ENCODE peak calls at places on chromosomes 7 and 10, in five cellular contexts. O, U, D, V and P are unnamed samples.
A peak's percentile ranks its signal among the peaks of the same experiment; 100 is the strongest.

GRCh38 chr10:436013-436697 is 253.3 kb downstream of the DIP2C start:
- DNase-seq in O (no peak), U (no peak), D (no peak), V (peak; percentile 54), P (no peak)

GRCh38 chr10:100886946-100887345 is 25.8 kb upstream of the SLF2 start:
- DNase-seq in O (no peak), U (no peak), D (peak; percentile 62), V (no peak), P (no peak)

GRCh38 chr10:61898435-61898778 is 3.1 kb upstream of the ARID5B start:
- DNase-seq in O (no peak), U (peak; percentile 47), D (no peak), V (no peak), P (no peak)

GRCh38 chr7:99729501-99730261 is 5.3 kb downstream of the CYP3A7 start:
- DNase-seq in O (no peak), U (no peak), D (no peak), V (no peak), P (no peak)

GRCh38 chr10:133439517-133440461 is 14.0 kb upstream of the SCART1 start:
- DNase-seq in O (no peak), U (no peak), D (no peak), V (no peak), P (no peak)

GRCh38 chr7:23468721-23469149 is 1.6 kb downstream of the IGF2BP3 start:
- DNase-seq in O (no peak), U (no peak), D (no peak), V (no peak), P (no peak)

GRCh38 chr7:12913002-12913401 is 225.6 kb downstream of the ARL4A start:
- DNase-seq in O (no peak), U (no peak), D (no peak), V (no peak), P (no peak)

GRCh38 chr7:13115829-13116228 is 428.4 kb downstream of the ARL4A start:
- DNase-seq in O (no peak), U (no peak), D (no peak), V (no peak), P (no peak)

GRCh38 chr7:135552148-135552547 is 5.6 kb upstream of the NUP205 start:
- DNase-seq in O (no peak), U (no peak), D (no peak), V (no peak), P (no peak)

GRCh38 chr7:26555971-26556830 is 264.5 kb downstream of the SNX10 start:
- DNase-seq in O (no peak), U (no peak), D (no peak), V (no peak), P (no peak)

GRCh38 chr10:30697806-30698205 is 68.3 kb upstream of the LYZL2 start:
- DNase-seq in O (no peak), U (no peak), D (no peak), V (no peak), P (no peak)

GRCh38 chr7:101707587-101707986 is 78.5 kb upstream of the MYL10 start:
- DNase-seq in O (no peak), U (no peak), D (no peak), V (no peak), P (no peak)

GRCh38 chr7:100095704-100096103 is 5.5 kb downstream of the MCM7 start:
- DNase-seq in O (no peak), U (no peak), D (no peak), V (no peak), P (no peak)

GRCh38 chr10:84256510-84257342 is 11.9 kb downstream of the RGR start:
- DNase-seq in O (no peak), U (peak; percentile 49), D (peak; percentile 76), V (peak; percentile 84), P (no peak)

GRCh38 chr7:106064836-106065559 is 47.1 kb downstream of the SYPL1 start:
- DNase-seq in O (no peak), U (no peak), D (peak; percentile 94), V (no peak), P (no peak)

GRCh38 chr10:107553470-107553869 is 389.0 kb upstream of the SORCS1 start:
- DNase-seq in O (no peak), U (peak; percentile 6), D (no peak), V (no peak), P (no peak)

GRCh38 chr7:148727501-148728278 is 29.0 kb downstream of the CUL1 start:
- DNase-seq in O (peak; percentile 23), U (no peak), D (no peak), V (no peak), P (no peak)

GRCh38 chr7:37320140-37320839 is 128.4 kb downstream of the ELMO1 start:
- DNase-seq in O (no peak), U (no peak), D (no peak), V (no peak), P (no peak)

GRCh38 chr7:130673066-130673465 is 4.5 kb upstream of the COPG2 start:
- DNase-seq in O (no peak), U (no peak), D (no peak), V (no peak), P (no peak)

GRCh38 chr7:151167197-151167911 is at the start of gene GBX1:
- DNase-seq in O (no peak), U (no peak), D (peak; percentile 66), V (peak; percentile 53), P (no peak)

GRCh38 chr7:133635541-133635940 is 382.7 kb downstream of the EXOC4 start:
- DNase-seq in O (no peak), U (no peak), D (no peak), V (no peak), P (no peak)

GRCh38 chr10:3887885-3888476 is 103.0 kb upstream of the KLF6 start:
- DNase-seq in O (no peak), U (peak; percentile 83), D (no peak), V (peak; percentile 37), P (no peak)

GRCh38 chr7:96331775-96332174 is 9.9 kb upstream of the SLC25A13 start:
- DNase-seq in O (no peak), U (no peak), D (no peak), V (no peak), P (no peak)

GRCh38 chr7:154569916-154570315 is 433.0 kb downstream of the PAXIP1 start:
- DNase-seq in O (no peak), U (no peak), D (no peak), V (no peak), P (no peak)

GRCh38 chr7:140060788-140061606 is 1.8 kb downstream of the PARP12 start:
- DNase-seq in O (no peak), U (no peak), D (no peak), V (no peak), P (no peak)

GRCh38 chr10:128080231-128080630 is 46.0 kb downstream of the MKI67 start:
- DNase-seq in O (no peak), U (no peak), D (no peak), V (no peak), P (peak; percentile 39)

GRCh38 chr10:89702121-89702480 is 711 bp downstream of the KIF20B start:
- DNase-seq in O (no peak), U (peak; percentile 35), D (no peak), V (no peak), P (no peak)

GRCh38 chr10:110860576-110861241 is 11.0 kb upstream of the PDCD4 start:
- DNase-seq in O (no peak), U (peak; percentile 93), D (peak; percentile 47), V (no peak), P (no peak)

GRCh38 chr7:147199868-147200267 is 1083.3 kb downstream of the CNTNAP2 start:
- DNase-seq in O (no peak), U (no peak), D (no peak), V (no peak), P (no peak)

GRCh38 chr7:103951311-103951710 is 38.1 kb downstream of the RELN start:
- DNase-seq in O (no peak), U (no peak), D (no peak), V (no peak), P (no peak)

GRCh38 chr7:158907390-158907789 is 51.0 kb downstream of the DYNC2I1 start:
- DNase-seq in O (no peak), U (no peak), D (no peak), V (no peak), P (no peak)

GRCh38 chr10:48594371-48594770 is 10.5 kb downstream of the ARHGAP22 start:
- DNase-seq in O (no peak), U (no peak), D (no peak), V (no peak), P (no peak)

GRCh38 chr7:51021906-51022570 is 239.3 kb upstream of the GRB10 start:
- DNase-seq in O (no peak), U (no peak), D (no peak), V (no peak), P (no peak)

GRCh38 chr7:33886100-33886623 is 19.2 kb upstream of the BMPER start:
- DNase-seq in O (no peak), U (no peak), D (no peak), V (peak; percentile 78), P (no peak)
- TF ChIP-seq CTCF in O (no peak), U (no peak), D (no peak), V (peak; percentile 33), P (no peak)

GRCh38 chr10:125101581-125101980 is 58.8 kb downstream of the CTBP2 start:
- DNase-seq in O (no peak), U (no peak), D (peak; percentile 21), V (no peak), P (no peak)

GRCh38 chr10:125104559-125104958 is 55.8 kb downstream of the CTBP2 start:
- DNase-seq in O (no peak), U (no peak), D (no peak), V (no peak), P (no peak)

GRCh38 chr10:125102216-125102615 is 58.1 kb downstream of the CTBP2 start:
- DNase-seq in O (no peak), U (no peak), D (peak; percentile 32), V (no peak), P (no peak)

GRCh38 chr10:125103466-125104377 is 56.6 kb downstream of the CTBP2 start:
- DNase-seq in O (no peak), U (no peak), D (peak; percentile 39), V (no peak), P (no peak)

GRCh38 chr10:125102821-125103220 is 57.5 kb downstream of the CTBP2 start:
- DNase-seq in O (no peak), U (no peak), D (no peak), V (no peak), P (no peak)
- TF ChIP-seq CTCF in O (no peak), U (no peak), D (no peak), V (no peak), P (no peak)

GRCh38 chr7:35253680-35254495 is at the start of gene TBX20:
- DNase-seq in O (no peak), U (peak; percentile 32), D (peak; percentile 66), V (peak; percentile 71), P (no peak)
- TF ChIP-seq CTCF in O (no peak), U (no peak), D (no peak), V (no peak), P (no peak)

DNA sequence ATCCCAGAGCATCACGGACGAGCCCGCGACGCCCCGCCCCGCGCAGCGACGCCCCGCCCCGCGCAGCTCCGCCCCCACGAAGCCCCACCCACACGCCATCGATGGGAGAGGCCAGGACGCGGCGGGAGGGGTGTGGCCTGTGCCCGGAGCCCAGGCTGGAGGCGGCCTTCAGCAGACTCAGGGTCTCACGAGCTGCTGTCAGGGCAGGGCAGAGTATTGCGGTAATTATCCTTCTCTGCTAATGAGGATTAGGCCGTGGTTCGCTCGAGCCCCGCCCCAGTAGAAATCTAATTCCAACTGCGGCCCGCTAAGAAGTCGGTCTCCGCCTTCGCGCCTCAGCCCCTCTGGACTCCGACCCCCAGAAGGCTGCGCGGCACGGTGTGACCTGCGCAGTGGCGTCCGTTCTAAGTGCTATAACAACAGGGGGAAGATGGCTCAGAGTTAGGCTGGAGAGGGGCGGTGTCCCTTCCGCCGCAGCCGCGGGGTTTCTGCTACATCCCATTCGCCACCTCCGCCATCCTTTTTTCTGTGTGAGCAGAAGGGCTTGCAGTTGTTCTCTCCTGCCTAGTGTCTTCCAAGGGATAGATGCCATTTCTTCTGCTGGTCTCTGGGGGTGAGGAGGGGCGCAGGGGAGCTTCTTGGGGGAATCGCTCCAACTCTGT is 337 bp upstream of the NT5C3A start:
- DNase-seq in O (peak; percentile 97), U (peak; percentile 96), D (peak; percentile 96), V (peak; percentile 92), P (peak; percentile 88)
- TF ChIP-seq CTCF in O (no peak), U (no peak), D (no peak), V (no peak), P (no peak)